ENCODE peak calls at places on chromosomes 13 and 19, in seven cellular contexts. A, J, V, O, B, C and H are unnamed samples. For H3K36me3, the result is how much of the 10 kb centered on the place peaks cover.

GRCh38 chr13:113907637-113908617 is 44.1 kb upstream of the GAS6 start:
- DNase-seq in A (no peak), B (peak), O (no peak), V (peak), J (peak), C (no peak), H (no peak)

GRCh38 chr13:44842158-44842557 is 147.1 kb downstream of the NUFIP1 start:
- DNase-seq in C (no peak), A (no peak), B (no peak), V (no peak), J (no peak), O (no peak), H (no peak)

GRCh38 chr13:25874907-25875306 is 176.9 kb downstream of the SHISA2 start:
- DNase-seq in B (no peak), J (no peak), V (no peak), A (no peak), O (no peak), C (no peak), H (no peak)

GRCh38 chr19:2275588-2276428 is 6.2 kb downstream of the PEAK3 start:
- DNase-seq in O (no peak), C (no peak), B (peak), J (no peak), A (no peak), V (no peak), H (no peak)

GRCh38 chr19:44958090-44958489 is 2.9 kb downstream of the CLPTM1 start:
- DNase-seq in C (no peak), A (no peak), V (no peak), J (no peak), B (no peak), O (no peak), H (no peak)

GRCh38 chr19:56980864-56981263 is 138.9 kb upstream of the USP29 start:
- DNase-seq in O (no peak), J (no peak), B (no peak), C (no peak), A (no peak), V (no peak), H (no peak)

GRCh38 chr19:512548-513365 is 5.5 kb downstream of the TPGS1 start:
- DNase-seq in C (no peak), O (peak), B (no peak), A (no peak), J (no peak), V (no peak), H (no peak)

GRCh38 chr13:113452942-113453901 is at the start of gene ADPRHL1:
- DNase-seq in V (no peak), J (peak), C (no peak), O (no peak), B (no peak), A (no peak), H (peak)

GRCh38 chr13:53144826-53145225 is 116.2 kb downstream of the OLFM4 start:
- DNase-seq in B (no peak), O (no peak), C (no peak), A (no peak), J (no peak), V (no peak), H (no peak)

GRCh38 chr19:51501594-51502263 is at the start of gene SIGLEC12:
- DNase-seq in J (no peak), V (no peak), O (no peak), C (no peak), A (peak), B (no peak), H (peak)

GRCh38 chr19:57560049-57560491 is 407 bp upstream of the ZNF550 start:
- DNase-seq in A (no peak), V (peak), B (no peak), O (no peak), C (peak), J (no peak), H (peak)

GRCh38 chr19:29329460-29330134 is 116.6 kb upstream of the UQCRFS1 start:
- DNase-seq in J (no peak), A (no peak), V (no peak), C (no peak), O (peak), B (no peak), H (no peak)

GRCh38 chr19:16025108-16026101 is 50.9 kb upstream of the TPM4 start:
- DNase-seq in A (no peak), C (peak), O (peak), V (peak), B (peak), J (peak), H (no peak)

GRCh38 chr19:50002386-50002960 is 22.7 kb downstream of the VRK3 start:
- DNase-seq in V (no peak), O (no peak), B (no peak), J (no peak), A (no peak), C (no peak), H (no peak)

GRCh38 chr13:33537691-33538090 is 252.1 kb upstream of the STARD13 start:
- DNase-seq in C (no peak), B (no peak), A (no peak), O (no peak), V (no peak), J (no peak), H (no peak)

GRCh38 chr19:6947745-6948144 is 60.4 kb downstream of the ADGRE1 start:
- DNase-seq in J (no peak), B (no peak), C (no peak), V (no peak), O (no peak), A (no peak), H (no peak)

GRCh38 chr13:104006625-104007061 is 940.4 kb upstream of the SLC10A2 start:
- DNase-seq in O (no peak), J (no peak), B (no peak), A (no peak), C (no peak), V (no peak), H (no peak)

GRCh38 chr19:3669616-3670257 is 30.5 kb downstream of the PIP5K1C start:
- DNase-seq in O (no peak), J (no peak), B (no peak), C (no peak), A (no peak), V (no peak), H (no peak)

GRCh38 chr19:3669134-3669436 is 31.2 kb downstream of the PIP5K1C start:
- DNase-seq in B (no peak), J (no peak), A (no peak), V (no peak), C (no peak), O (no peak), H (no peak)

GRCh38 chr19:3670796-3671679 is 29.2 kb downstream of the PIP5K1C start:
- DNase-seq in J (no peak), A (peak), V (peak), O (peak), C (no peak), B (peak), H (peak)

GRCh38 chr19:3671680-3672574 is 28.3 kb downstream of the PIP5K1C start:
- DNase-seq in O (peak), V (no peak), A (no peak), C (no peak), B (no peak), J (no peak), H (no peak)

GRCh38 chr19:3670258-3670795 is 29.9 kb downstream of the PIP5K1C start:
- DNase-seq in A (peak), B (no peak), C (no peak), V (peak), O (peak), J (peak), H (peak)
- TF ChIP-seq POLR2A in A (peak), B (no peak), C (peak), V (no peak), O (peak), J (peak), H (peak)

GRCh38 chr13:43016226-43016625 is 7.2 kb upstream of the DNAJC15 start:
- DNase-seq in V (no peak), B (no peak), J (no peak), C (no peak), A (no peak), O (no peak), H (no peak)

GRCh38 chr13:43021926-43022670 is 1.3 kb upstream of the DNAJC15 start:
- DNase-seq in C (no peak), O (no peak), V (no peak), B (no peak), A (no peak), J (no peak), H (no peak)

GRCh38 chr13:43020794-43021193 is 2.6 kb upstream of the DNAJC15 start:
- DNase-seq in J (no peak), O (no peak), C (no peak), V (no peak), A (no peak), B (no peak), H (no peak)

GRCh38 chr13:43023244-43023931 is at the start of gene DNAJC15:
- DNase-seq in A (peak), B (peak), V (peak), C (peak), J (peak), O (peak), H (peak)

DNA sequence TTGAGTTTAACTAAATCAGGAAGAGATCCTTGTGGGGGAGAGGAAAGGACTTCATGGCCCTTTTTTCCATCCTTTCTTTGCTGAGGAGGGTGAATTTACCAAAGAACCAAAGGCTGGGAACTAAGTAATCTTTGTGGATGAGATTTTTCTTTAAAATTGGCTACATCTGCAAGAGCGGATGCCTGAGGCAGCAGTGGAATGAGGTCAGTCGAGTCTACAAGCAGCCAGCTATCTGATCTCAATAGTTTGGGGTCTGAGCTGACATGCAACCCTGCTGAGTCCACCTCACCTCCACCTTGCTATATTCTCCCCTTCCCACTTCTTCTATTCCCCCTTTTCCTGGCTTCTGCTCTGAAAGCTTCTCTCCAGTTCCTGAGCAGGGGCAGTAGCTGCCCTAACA is 3.6 kb upstream of the DNAJC15 start:
- DNase-seq in B (no peak), A (no peak), C (no peak), V (no peak), O (no peak), J (no peak), H (no peak)
- H3K27ac ChIP-seq in B (no peak), A (no peak), C (no peak), V (no peak), O (no peak), J (no peak), H (no peak)

GRCh38 chr19:41322451-41322850 is 12.5 kb downstream of the CCDC97 start:
- DNase-seq in O (no peak), B (no peak), A (no peak), V (no peak), C (no peak), J (no peak), H (no peak)

GRCh38 chr19:41321600-41322270 is 11.8 kb downstream of the CCDC97 start:
- DNase-seq in O (peak), J (no peak), C (no peak), B (no peak), V (peak), A (no peak), H (peak)

GRCh38 chr19:41320185-41320518 is 10.2 kb downstream of the CCDC97 start:
- DNase-seq in A (no peak), V (no peak), B (no peak), O (no peak), C (no peak), J (no peak), H (no peak)

GRCh38 chr19:41320568-41320967 is 10.6 kb downstream of the CCDC97 start:
- DNase-seq in O (no peak), B (no peak), V (no peak), A (no peak), C (no peak), J (no peak), H (no peak)

GRCh38 chr19:41321204-41321599 is 11.2 kb downstream of the CCDC97 start:
- DNase-seq in B (no peak), A (no peak), V (no peak), J (no peak), C (no peak), O (no peak), H (no peak)
- H3K36me3 ChIP-seq in B (under half), A (half or more), V (under half), J (under half), C (under half), O (half or more), H (half or more)

DNA sequence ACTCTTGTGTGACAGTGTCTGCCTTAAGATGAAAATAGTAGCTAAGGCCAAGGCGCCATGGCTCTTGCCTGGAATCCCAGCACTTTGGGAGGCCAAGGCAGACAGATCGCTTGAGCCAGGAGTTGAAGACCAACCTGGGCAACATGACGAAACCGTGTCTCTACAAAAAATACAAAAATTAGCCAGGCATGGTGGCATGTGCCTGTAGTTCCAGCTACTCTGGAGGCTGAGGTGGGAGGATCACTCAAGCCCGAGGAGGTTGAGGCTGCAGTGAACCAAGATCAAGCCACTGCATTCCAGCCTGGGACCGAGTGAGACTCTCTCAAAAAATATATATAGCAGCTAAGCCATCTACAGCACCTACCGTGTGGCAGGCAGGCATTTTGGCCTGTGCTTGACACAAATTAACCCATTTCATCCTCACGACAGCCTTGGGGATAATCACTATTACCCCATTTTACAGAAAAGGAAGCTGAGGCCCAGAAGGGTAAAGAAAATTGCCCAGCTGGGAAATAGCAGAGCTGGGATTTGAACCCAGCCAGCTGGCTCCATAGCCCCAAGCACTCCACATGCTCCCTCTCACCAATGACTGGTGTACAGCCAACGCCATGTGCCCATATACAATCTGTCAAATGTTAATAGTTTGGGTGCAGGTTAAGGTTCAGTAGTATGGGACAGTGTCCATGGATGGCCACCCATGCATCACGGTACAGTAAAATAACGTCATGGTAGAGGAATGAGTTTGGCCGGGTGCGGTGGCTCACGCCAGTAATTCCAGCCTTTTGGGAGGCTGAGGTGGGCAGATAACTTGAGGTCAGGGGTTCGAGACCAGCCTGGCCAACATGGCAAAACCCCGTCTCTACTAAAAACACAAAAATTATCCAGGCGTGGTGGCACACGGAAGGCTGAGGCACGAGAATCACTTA is 3.1 kb downstream of the SLC1A5 start:
- DNase-seq in V (no peak), B (no peak), A (no peak), C (no peak), O (no peak), J (no peak), H (no peak)
- TF ChIP-seq POLR2A in V (no peak), B (no peak), A (no peak), C (no peak), O (peak), J (no peak), H (no peak)

GRCh38 chr13:50914848-50915247 is 5.3 kb downstream of the RNASEH2B start:
- DNase-seq in O (no peak), V (no peak), A (no peak), J (no peak), C (no peak), B (no peak), H (no peak)

GRCh38 chr13:50915562-50915961 is 6.0 kb downstream of the RNASEH2B start:
- DNase-seq in B (no peak), C (no peak), J (no peak), O (peak), V (no peak), A (no peak), H (no peak)

GRCh38 chr13:50912851-50913250 is 3.3 kb downstream of the RNASEH2B start:
- DNase-seq in J (no peak), O (no peak), B (no peak), C (no peak), V (no peak), A (no peak), H (no peak)

GRCh38 chr13:50911937-50912624 is 2.5 kb downstream of the RNASEH2B start:
- DNase-seq in V (peak), B (peak), J (peak), A (peak), O (peak), C (peak), H (peak)

DNA sequence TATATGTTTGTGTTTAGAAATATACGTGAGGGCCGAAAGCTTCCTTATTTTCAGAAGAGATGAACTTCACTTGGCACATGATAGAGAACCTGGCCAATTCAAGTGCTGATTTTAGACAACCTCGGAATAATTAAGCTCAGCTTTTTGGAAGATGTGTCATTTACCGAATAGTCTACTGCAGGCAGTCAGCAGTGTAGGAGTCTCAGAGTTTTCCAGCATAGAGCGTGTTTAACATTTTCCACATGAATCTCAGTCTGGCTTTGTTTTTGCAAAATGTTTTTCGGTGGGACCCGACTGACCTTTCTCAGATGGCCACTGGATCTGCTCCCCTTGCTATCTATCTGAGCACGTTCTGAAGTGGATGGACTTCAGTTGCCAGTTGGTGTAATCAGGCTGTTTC is 4.7 kb downstream of the RNASEH2B start:
- DNase-seq in C (no peak), V (no peak), O (no peak), A (no peak), J (no peak), B (no peak), H (no peak)
- H3K27ac ChIP-seq in C (no peak), V (no peak), O (peak), A (no peak), J (peak), B (peak), H (no peak)

GRCh38 chr19:14450168-14450874 is 17.2 kb downstream of the PKN1 start:
- DNase-seq in J (no peak), A (no peak), O (peak), V (no peak), B (no peak), C (no peak), H (no peak)
- H3K36me3 ChIP-seq in J (under half), A (half or more), O (half or more), V (under half), B (under half), C (under half), H (under half)

DNA sequence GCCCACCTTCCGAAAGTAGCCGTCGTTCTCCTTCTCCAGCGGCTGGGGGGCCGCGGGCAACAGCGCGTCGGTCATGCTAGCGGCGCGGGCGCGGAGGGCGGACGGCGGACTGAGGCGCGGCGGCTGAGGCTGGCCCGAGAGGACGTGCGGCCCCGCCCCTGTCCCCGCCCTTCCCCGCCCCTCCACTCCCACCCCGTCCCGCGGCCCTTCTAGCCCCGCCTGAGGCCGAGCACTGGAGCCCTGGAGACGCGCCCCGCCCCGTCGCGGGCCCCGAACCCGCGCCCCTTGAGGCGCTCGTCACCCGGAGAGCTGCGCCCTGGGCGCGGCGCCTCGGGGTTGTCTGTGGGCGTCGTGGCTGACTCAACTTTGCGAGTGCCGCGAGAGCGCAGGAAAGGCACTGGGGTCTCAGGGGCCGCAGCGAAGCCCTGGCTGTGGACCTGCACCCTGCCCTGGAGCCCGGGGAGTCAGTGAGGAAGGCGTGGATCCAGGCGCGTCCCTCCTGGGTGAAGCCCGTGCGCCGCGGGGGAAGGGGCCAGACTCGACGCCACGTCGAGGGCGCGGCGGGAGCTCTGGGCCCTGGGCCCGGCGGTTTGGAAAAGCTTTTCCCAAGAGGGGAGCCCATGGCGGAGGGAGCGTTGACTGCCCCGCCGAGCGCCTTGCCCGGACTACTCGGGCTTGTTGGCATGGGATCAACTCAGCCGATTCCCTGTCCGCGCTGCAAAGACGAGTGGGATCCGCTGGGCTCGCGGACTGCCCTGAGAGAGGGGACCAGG is at the start of gene RHPN2:
- DNase-seq in C (peak), J (peak), A (no peak), B (peak), O (peak), V (peak), H (no peak)
- TF ChIP-seq POLR2A in C (no peak), J (no peak), A (no peak), B (peak), O (no peak), V (peak), H (no peak)

GRCh38 chr13:40993987-40994386 is 25.1 kb downstream of the ELF1 start:
- DNase-seq in J (no peak), C (no peak), A (no peak), V (peak), O (no peak), B (no peak), H (no peak)
- H3K27ac ChIP-seq in J (peak), C (peak), A (no peak), V (peak), O (no peak), B (peak), H (no peak)